ENCODE peak calls at places on chromosomes 13 and 19, in ten cellular contexts. One of them, this sample, is unnamed.
A peak's percentile ranks its signal among the peaks of the same experiment; 100 is the strongest.

GRCh38 chr19:958967-959685 is 25.0 kb upstream of the WDR18 start:
- DNase-seq in CD4-positive, CD25-positive, alpha-beta regulatory T cell: no peak
- DNase-seq in fibroblast of lung: peak; percentile 70
- DNase-seq in aorta: no peak
- DNase-seq in fibroblast of the aortic adventitia: no peak
- DNase-seq in CD8-positive, alpha-beta T cell: no peak
- DNase-seq in uterus: no peak
- DNase-seq in right cardiac atrium: no peak
- DNase-seq in effector memory CD4-positive, alpha-beta T cell: no peak
- DNase-seq in Peyer's patch: no peak
- DNase-seq in this sample: no peak

GRCh38 chr13:111943229-111943795 is 123.6 kb upstream of the SOX1 start:
- DNase-seq in CD4-positive, CD25-positive, alpha-beta regulatory T cell: no peak
- DNase-seq in fibroblast of lung: no peak
- DNase-seq in aorta: no peak
- DNase-seq in fibroblast of the aortic adventitia: no peak
- DNase-seq in CD8-positive, alpha-beta T cell: no peak
- DNase-seq in uterus: no peak
- DNase-seq in right cardiac atrium: no peak
- DNase-seq in effector memory CD4-positive, alpha-beta T cell: no peak
- DNase-seq in Peyer's patch: peak; percentile 34
- DNase-seq in this sample: no peak

GRCh38 chr19:17671906-17672305 is 16.2 kb downstream of the UNC13A start:
- DNase-seq in CD4-positive, CD25-positive, alpha-beta regulatory T cell: no peak
- DNase-seq in fibroblast of lung: peak; percentile 27
- DNase-seq in aorta: no peak
- DNase-seq in fibroblast of the aortic adventitia: peak; percentile 42
- DNase-seq in CD8-positive, alpha-beta T cell: no peak
- DNase-seq in uterus: no peak
- DNase-seq in right cardiac atrium: no peak
- DNase-seq in effector memory CD4-positive, alpha-beta T cell: no peak
- DNase-seq in Peyer's patch: no peak
- DNase-seq in this sample: no peak

GRCh38 chr13:22357132-22357531 is 686.3 kb downstream of the FGF9 start:
- DNase-seq in CD4-positive, CD25-positive, alpha-beta regulatory T cell: no peak
- DNase-seq in fibroblast of lung: no peak
- DNase-seq in aorta: no peak
- DNase-seq in fibroblast of the aortic adventitia: no peak
- DNase-seq in CD8-positive, alpha-beta T cell: no peak
- DNase-seq in uterus: no peak
- DNase-seq in right cardiac atrium: no peak
- DNase-seq in effector memory CD4-positive, alpha-beta T cell: no peak
- DNase-seq in Peyer's patch: no peak
- DNase-seq in this sample: no peak

GRCh38 chr19:2820112-2820702 is 539 bp downstream of the ZNF554 start:
- DNase-seq in CD4-positive, CD25-positive, alpha-beta regulatory T cell: no peak
- DNase-seq in fibroblast of lung: no peak
- DNase-seq in aorta: no peak
- DNase-seq in fibroblast of the aortic adventitia: peak; percentile 3
- DNase-seq in CD8-positive, alpha-beta T cell: no peak
- DNase-seq in uterus: peak; percentile 26
- DNase-seq in right cardiac atrium: peak; percentile 42
- DNase-seq in effector memory CD4-positive, alpha-beta T cell: no peak
- DNase-seq in Peyer's patch: peak; percentile 56
- DNase-seq in this sample: no peak

GRCh38 chr13:108020027-108020426 is 195.3 kb downstream of the LIG4 start:
- DNase-seq in CD4-positive, CD25-positive, alpha-beta regulatory T cell: no peak
- DNase-seq in fibroblast of lung: no peak
- DNase-seq in aorta: no peak
- DNase-seq in fibroblast of the aortic adventitia: no peak
- DNase-seq in CD8-positive, alpha-beta T cell: no peak
- DNase-seq in uterus: no peak
- DNase-seq in right cardiac atrium: no peak
- DNase-seq in effector memory CD4-positive, alpha-beta T cell: no peak
- DNase-seq in Peyer's patch: no peak
- DNase-seq in this sample: no peak

GRCh38 chr19:49884109-49884508 is 6.6 kb downstream of the TBC1D17 start:
- DNase-seq in CD4-positive, CD25-positive, alpha-beta regulatory T cell: no peak
- DNase-seq in fibroblast of lung: no peak
- DNase-seq in aorta: no peak
- DNase-seq in fibroblast of the aortic adventitia: no peak
- DNase-seq in CD8-positive, alpha-beta T cell: no peak
- DNase-seq in uterus: peak; percentile 13
- DNase-seq in right cardiac atrium: no peak
- DNase-seq in effector memory CD4-positive, alpha-beta T cell: no peak
- DNase-seq in Peyer's patch: no peak
- DNase-seq in this sample: no peak

GRCh38 chr13:46160474-46161066 is 21.4 kb downstream of the LCP1 start:
- DNase-seq in CD4-positive, CD25-positive, alpha-beta regulatory T cell: peak; percentile 40
- DNase-seq in fibroblast of lung: peak; percentile 40
- DNase-seq in aorta: no peak
- DNase-seq in fibroblast of the aortic adventitia: peak; percentile 76
- DNase-seq in CD8-positive, alpha-beta T cell: no peak
- DNase-seq in uterus: no peak
- DNase-seq in right cardiac atrium: no peak
- DNase-seq in effector memory CD4-positive, alpha-beta T cell: no peak
- DNase-seq in Peyer's patch: no peak
- DNase-seq in this sample: no peak

GRCh38 chr19:36196249-36196648 is 18.2 kb downstream of the ZNF565 start:
- DNase-seq in CD4-positive, CD25-positive, alpha-beta regulatory T cell: no peak
- DNase-seq in fibroblast of lung: peak; percentile 23
- DNase-seq in aorta: no peak
- DNase-seq in fibroblast of the aortic adventitia: no peak
- DNase-seq in CD8-positive, alpha-beta T cell: no peak
- DNase-seq in uterus: no peak
- DNase-seq in right cardiac atrium: no peak
- DNase-seq in effector memory CD4-positive, alpha-beta T cell: no peak
- DNase-seq in Peyer's patch: no peak
- DNase-seq in this sample: no peak

GRCh38 chr13:97240789-97241734 is 18.9 kb downstream of the MBNL2 start:
- DNase-seq in CD4-positive, CD25-positive, alpha-beta regulatory T cell: no peak
- DNase-seq in fibroblast of lung: no peak
- DNase-seq in aorta: no peak
- DNase-seq in fibroblast of the aortic adventitia: no peak
- DNase-seq in CD8-positive, alpha-beta T cell: no peak
- DNase-seq in uterus: no peak
- DNase-seq in right cardiac atrium: no peak
- DNase-seq in effector memory CD4-positive, alpha-beta T cell: no peak
- DNase-seq in Peyer's patch: no peak
- DNase-seq in this sample: no peak

GRCh38 chr19:32469796-32470195 is 64.2 kb downstream of the DPY19L3 start:
- DNase-seq in CD4-positive, CD25-positive, alpha-beta regulatory T cell: no peak
- DNase-seq in fibroblast of lung: no peak
- DNase-seq in aorta: no peak
- DNase-seq in fibroblast of the aortic adventitia: no peak
- DNase-seq in CD8-positive, alpha-beta T cell: no peak
- DNase-seq in uterus: no peak
- DNase-seq in right cardiac atrium: no peak
- DNase-seq in effector memory CD4-positive, alpha-beta T cell: no peak
- DNase-seq in Peyer's patch: no peak
- DNase-seq in this sample: no peak

GRCh38 chr13:40232321-40232720 is 434.1 kb downstream of the FOXO1 start:
- DNase-seq in CD4-positive, CD25-positive, alpha-beta regulatory T cell: no peak
- DNase-seq in fibroblast of lung: no peak
- DNase-seq in aorta: no peak
- DNase-seq in fibroblast of the aortic adventitia: no peak
- DNase-seq in CD8-positive, alpha-beta T cell: no peak
- DNase-seq in uterus: no peak
- DNase-seq in right cardiac atrium: no peak
- DNase-seq in effector memory CD4-positive, alpha-beta T cell: no peak
- DNase-seq in Peyer's patch: no peak
- DNase-seq in this sample: no peak

GRCh38 chr13:108629353-108629752 is at the start of gene MYO16:
- DNase-seq in CD4-positive, CD25-positive, alpha-beta regulatory T cell: no peak
- DNase-seq in fibroblast of lung: no peak
- DNase-seq in aorta: no peak
- DNase-seq in fibroblast of the aortic adventitia: no peak
- DNase-seq in CD8-positive, alpha-beta T cell: no peak
- DNase-seq in uterus: no peak
- DNase-seq in right cardiac atrium: no peak
- DNase-seq in effector memory CD4-positive, alpha-beta T cell: no peak
- DNase-seq in Peyer's patch: no peak
- DNase-seq in this sample: no peak

GRCh38 chr19:45767881-45768643 is 990 bp downstream of the SIX5 start:
- DNase-seq in CD4-positive, CD25-positive, alpha-beta regulatory T cell: no peak
- DNase-seq in fibroblast of lung: peak; percentile 78
- DNase-seq in aorta: peak; percentile 79
- DNase-seq in fibroblast of the aortic adventitia: peak; percentile 65
- DNase-seq in CD8-positive, alpha-beta T cell: no peak
- DNase-seq in uterus: peak; percentile 77
- DNase-seq in right cardiac atrium: peak; percentile 70
- DNase-seq in effector memory CD4-positive, alpha-beta T cell: no peak
- DNase-seq in Peyer's patch: peak; percentile 73
- DNase-seq in this sample: no peak

GRCh38 chr13:31761951-31762350 is 22.6 kb downstream of the RXFP2 start:
- DNase-seq in CD4-positive, CD25-positive, alpha-beta regulatory T cell: no peak
- DNase-seq in fibroblast of lung: peak; percentile 61
- DNase-seq in aorta: no peak
- DNase-seq in fibroblast of the aortic adventitia: no peak
- DNase-seq in CD8-positive, alpha-beta T cell: no peak
- DNase-seq in uterus: no peak
- DNase-seq in right cardiac atrium: no peak
- DNase-seq in effector memory CD4-positive, alpha-beta T cell: no peak
- DNase-seq in Peyer's patch: no peak
- DNase-seq in this sample: no peak

GRCh38 chr19:19403373-19403901 is 2.0 kb upstream of the GATAD2A start:
- DNase-seq in CD4-positive, CD25-positive, alpha-beta regulatory T cell: no peak
- DNase-seq in fibroblast of lung: peak; percentile 60
- DNase-seq in aorta: no peak
- DNase-seq in fibroblast of the aortic adventitia: peak; percentile 40
- DNase-seq in CD8-positive, alpha-beta T cell: no peak
- DNase-seq in uterus: no peak
- DNase-seq in right cardiac atrium: no peak
- DNase-seq in effector memory CD4-positive, alpha-beta T cell: no peak
- DNase-seq in Peyer's patch: no peak
- DNase-seq in this sample: no peak

GRCh38 chr13:99967884-99968520 is 3.6 kb downstream of the ZIC5 start:
- DNase-seq in CD4-positive, CD25-positive, alpha-beta regulatory T cell: no peak
- DNase-seq in fibroblast of lung: no peak
- DNase-seq in aorta: no peak
- DNase-seq in fibroblast of the aortic adventitia: no peak
- DNase-seq in CD8-positive, alpha-beta T cell: no peak
- DNase-seq in uterus: no peak
- DNase-seq in right cardiac atrium: no peak
- DNase-seq in effector memory CD4-positive, alpha-beta T cell: no peak
- DNase-seq in Peyer's patch: no peak
- DNase-seq in this sample: no peak
- H3K4me3 ChIP-seq in CD4-positive, CD25-positive, alpha-beta regulatory T cell: no peak overlapping the region
- H3K4me3 ChIP-seq in fibroblast of lung: no peak overlapping the region
- H3K4me3 ChIP-seq in aorta: no peak overlapping the region
- H3K4me3 ChIP-seq in fibroblast of the aortic adventitia: no peak overlapping the region
- H3K4me3 ChIP-seq in CD8-positive, alpha-beta T cell: no peak overlapping the region
- H3K4me3 ChIP-seq in uterus: no peak overlapping the region
- H3K4me3 ChIP-seq in right cardiac atrium: peak overlapping the region; percentile 49
- H3K4me3 ChIP-seq in effector memory CD4-positive, alpha-beta T cell: no peak overlapping the region
- H3K4me3 ChIP-seq in Peyer's patch: peak overlapping the region; percentile 24
- H3K4me3 ChIP-seq in this sample: no peak overlapping the region

GRCh38 chr19:29943615-29944014 is 1.6 kb downstream of the URI1 start:
- DNase-seq in CD4-positive, CD25-positive, alpha-beta regulatory T cell: no peak
- DNase-seq in fibroblast of lung: no peak
- DNase-seq in aorta: no peak
- DNase-seq in fibroblast of the aortic adventitia: peak; percentile 16
- DNase-seq in CD8-positive, alpha-beta T cell: no peak
- DNase-seq in uterus: no peak
- DNase-seq in right cardiac atrium: no peak
- DNase-seq in effector memory CD4-positive, alpha-beta T cell: no peak
- DNase-seq in Peyer's patch: no peak
- DNase-seq in this sample: no peak
- H3K4me3 ChIP-seq in CD4-positive, CD25-positive, alpha-beta regulatory T cell: peak overlapping the region; percentile 84
- H3K4me3 ChIP-seq in fibroblast of lung: peak overlapping the region; percentile 62
- H3K4me3 ChIP-seq in aorta: no peak overlapping the region
- H3K4me3 ChIP-seq in fibroblast of the aortic adventitia: peak overlapping the region; percentile 96
- H3K4me3 ChIP-seq in CD8-positive, alpha-beta T cell: no peak overlapping the region
- H3K4me3 ChIP-seq in uterus: peak overlapping the region; percentile 89
- H3K4me3 ChIP-seq in right cardiac atrium: peak overlapping the region; percentile 71
- H3K4me3 ChIP-seq in effector memory CD4-positive, alpha-beta T cell: peak overlapping the region; percentile 78
- H3K4me3 ChIP-seq in Peyer's patch: no peak overlapping the region
- H3K4me3 ChIP-seq in this sample: peak overlapping the region; percentile 3

GRCh38 chr19:6480843-6481415 is 658 bp downstream of the DENND1C start:
- DNase-seq in CD4-positive, CD25-positive, alpha-beta regulatory T cell: no peak
- DNase-seq in fibroblast of lung: no peak
- DNase-seq in aorta: no peak
- DNase-seq in fibroblast of the aortic adventitia: no peak
- DNase-seq in CD8-positive, alpha-beta T cell: peak; percentile 48
- DNase-seq in uterus: no peak
- DNase-seq in right cardiac atrium: no peak
- DNase-seq in effector memory CD4-positive, alpha-beta T cell: no peak
- DNase-seq in Peyer's patch: no peak
- DNase-seq in this sample: no peak
- H3K4me3 ChIP-seq in CD4-positive, CD25-positive, alpha-beta regulatory T cell: peak overlapping the region; percentile 90
- H3K4me3 ChIP-seq in fibroblast of lung: no peak overlapping the region
- H3K4me3 ChIP-seq in aorta: no peak overlapping the region
- H3K4me3 ChIP-seq in fibroblast of the aortic adventitia: no peak overlapping the region
- H3K4me3 ChIP-seq in CD8-positive, alpha-beta T cell: peak overlapping the region; percentile 95
- H3K4me3 ChIP-seq in uterus: no peak overlapping the region
- H3K4me3 ChIP-seq in right cardiac atrium: no peak overlapping the region
- H3K4me3 ChIP-seq in effector memory CD4-positive, alpha-beta T cell: peak overlapping the region; percentile 76
- H3K4me3 ChIP-seq in Peyer's patch: peak overlapping the region; percentile 52
- H3K4me3 ChIP-seq in this sample: no peak overlapping the region

DNA sequence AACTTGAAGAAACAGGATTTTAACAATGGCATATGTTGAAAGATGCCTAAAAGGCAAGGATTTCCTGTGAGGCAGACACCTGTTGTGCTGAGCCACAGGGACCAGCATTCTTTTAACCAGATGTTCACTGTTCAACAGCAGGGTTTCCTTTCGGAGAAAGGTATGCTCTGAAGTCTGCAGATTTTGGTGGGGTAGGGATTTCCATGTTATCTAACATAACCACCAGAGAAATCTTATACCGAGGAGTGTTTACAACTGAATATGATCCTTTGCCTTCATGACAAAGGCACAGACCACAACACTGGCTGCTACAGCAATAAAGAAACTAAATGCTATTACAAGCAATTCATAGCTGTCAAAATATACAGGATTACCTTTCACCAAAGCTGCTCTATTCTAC is 48.1 kb downstream of the MPHOSPH8 start:
- DNase-seq in CD4-positive, CD25-positive, alpha-beta regulatory T cell: no peak
- DNase-seq in fibroblast of lung: no peak
- DNase-seq in aorta: no peak
- DNase-seq in fibroblast of the aortic adventitia: no peak
- DNase-seq in CD8-positive, alpha-beta T cell: no peak
- DNase-seq in uterus: no peak
- DNase-seq in right cardiac atrium: no peak
- DNase-seq in effector memory CD4-positive, alpha-beta T cell: no peak
- DNase-seq in Peyer's patch: no peak
- DNase-seq in this sample: no peak
- H3K4me3 ChIP-seq in CD4-positive, CD25-positive, alpha-beta regulatory T cell: no peak overlapping the region
- H3K4me3 ChIP-seq in fibroblast of lung: no peak overlapping the region
- H3K4me3 ChIP-seq in aorta: no peak overlapping the region
- H3K4me3 ChIP-seq in fibroblast of the aortic adventitia: no peak overlapping the region
- H3K4me3 ChIP-seq in CD8-positive, alpha-beta T cell: no peak overlapping the region
- H3K4me3 ChIP-seq in uterus: no peak overlapping the region
- H3K4me3 ChIP-seq in right cardiac atrium: no peak overlapping the region
- H3K4me3 ChIP-seq in effector memory CD4-positive, alpha-beta T cell: no peak overlapping the region
- H3K4me3 ChIP-seq in Peyer's patch: no peak overlapping the region
- H3K4me3 ChIP-seq in this sample: no peak overlapping the region

GRCh38 chr13:109900723-109901122 is 114.3 kb upstream of the IRS2 start:
- DNase-seq in CD4-positive, CD25-positive, alpha-beta regulatory T cell: no peak
- DNase-seq in fibroblast of lung: no peak
- DNase-seq in aorta: no peak
- DNase-seq in fibroblast of the aortic adventitia: no peak
- DNase-seq in CD8-positive, alpha-beta T cell: no peak
- DNase-seq in uterus: no peak
- DNase-seq in right cardiac atrium: no peak
- DNase-seq in effector memory CD4-positive, alpha-beta T cell: no peak
- DNase-seq in Peyer's patch: no peak
- DNase-seq in this sample: no peak
- H3K4me3 ChIP-seq in CD4-positive, CD25-positive, alpha-beta regulatory T cell: no peak overlapping the region
- H3K4me3 ChIP-seq in fibroblast of lung: no peak overlapping the region
- H3K4me3 ChIP-seq in aorta: no peak overlapping the region
- H3K4me3 ChIP-seq in fibroblast of the aortic adventitia: no peak overlapping the region
- H3K4me3 ChIP-seq in CD8-positive, alpha-beta T cell: no peak overlapping the region
- H3K4me3 ChIP-seq in uterus: no peak overlapping the region
- H3K4me3 ChIP-seq in right cardiac atrium: no peak overlapping the region
- H3K4me3 ChIP-seq in effector memory CD4-positive, alpha-beta T cell: no peak overlapping the region
- H3K4me3 ChIP-seq in Peyer's patch: no peak overlapping the region
- H3K4me3 ChIP-seq in this sample: no peak overlapping the region